ENCODE peak calls at places on chromosome 12, in nine cellular contexts. One of them, this sample, is unnamed.

GRCh38 chr12:131873293-131873692 is 21.1 kb upstream of the ULK1 start:
- DNase-seq in aorta: no peak
- DNase-seq in T-helper 2 cell treated with Interferon-gamma antibody and Interleukin-4, amounts not matched to agents 5 μg/mL and 100 μg/mL, for 36 hours: no peak
- DNase-seq in colonic mucosa: no peak
- DNase-seq in Peyer's patch: no peak
- DNase-seq in nucleus accumbens: no peak
- DNase-seq in fibroblast of the conjunctiva: no peak
- DNase-seq in stimulated activated CD4-positive, alpha-beta T cell treated with anti-CD3 and anti-CD28 coated beads, TNF-alpha, amount 100 ng/mL, for 48 hours: no peak
- DNase-seq in NCI-H510A: no peak
- DNase-seq in this sample: no peak

GRCh38 chr12:1630081-1630826 is 1.2 kb downstream of the WNT5B start:
- DNase-seq in aorta: peak; percentile 75
- DNase-seq in T-helper 2 cell treated with Interferon-gamma antibody and Interleukin-4, amounts not matched to agents 5 μg/mL and 100 μg/mL, for 36 hours: no peak
- DNase-seq in colonic mucosa: peak; percentile 57
- DNase-seq in Peyer's patch: peak; percentile 61
- DNase-seq in nucleus accumbens: peak; percentile 51
- DNase-seq in fibroblast of the conjunctiva: no peak
- DNase-seq in stimulated activated CD4-positive, alpha-beta T cell treated with anti-CD3 and anti-CD28 coated beads, TNF-alpha, amount 100 ng/mL, for 48 hours: no peak
- DNase-seq in NCI-H510A: peak; percentile 42
- DNase-seq in this sample: no peak

GRCh38 chr12:26848156-26848825 is 15.3 kb upstream of the ITPR2 start:
- DNase-seq in aorta: no peak
- DNase-seq in T-helper 2 cell treated with Interferon-gamma antibody and Interleukin-4, amounts not matched to agents 5 μg/mL and 100 μg/mL, for 36 hours: no peak
- DNase-seq in colonic mucosa: no peak
- DNase-seq in Peyer's patch: no peak
- DNase-seq in nucleus accumbens: no peak
- DNase-seq in fibroblast of the conjunctiva: no peak
- DNase-seq in stimulated activated CD4-positive, alpha-beta T cell treated with anti-CD3 and anti-CD28 coated beads, TNF-alpha, amount 100 ng/mL, for 48 hours: no peak
- DNase-seq in NCI-H510A: no peak
- DNase-seq in this sample: no peak

GRCh38 chr12:4771172-4771959 is 51.2 kb downstream of the GALNT8 start:
- DNase-seq in aorta: no peak
- DNase-seq in T-helper 2 cell treated with Interferon-gamma antibody and Interleukin-4, amounts not matched to agents 5 μg/mL and 100 μg/mL, for 36 hours: no peak
- DNase-seq in colonic mucosa: no peak
- DNase-seq in Peyer's patch: no peak
- DNase-seq in nucleus accumbens: no peak
- DNase-seq in fibroblast of the conjunctiva: no peak
- DNase-seq in stimulated activated CD4-positive, alpha-beta T cell treated with anti-CD3 and anti-CD28 coated beads, TNF-alpha, amount 100 ng/mL, for 48 hours: no peak
- DNase-seq in NCI-H510A: no peak
- DNase-seq in this sample: no peak

GRCh38 chr12:60231976-60232907 is 636.4 kb downstream of the SLC16A7 start:
- DNase-seq in aorta: no peak
- DNase-seq in T-helper 2 cell treated with Interferon-gamma antibody and Interleukin-4, amounts not matched to agents 5 μg/mL and 100 μg/mL, for 36 hours: no peak
- DNase-seq in colonic mucosa: no peak
- DNase-seq in Peyer's patch: no peak
- DNase-seq in nucleus accumbens: no peak
- DNase-seq in fibroblast of the conjunctiva: no peak
- DNase-seq in stimulated activated CD4-positive, alpha-beta T cell treated with anti-CD3 and anti-CD28 coated beads, TNF-alpha, amount 100 ng/mL, for 48 hours: no peak
- DNase-seq in NCI-H510A: no peak
- DNase-seq in this sample: no peak

GRCh38 chr12:102406033-102406584 is 74.3 kb downstream of the IGF1 start:
- DNase-seq in aorta: peak; percentile 62
- DNase-seq in T-helper 2 cell treated with Interferon-gamma antibody and Interleukin-4, amounts not matched to agents 5 μg/mL and 100 μg/mL, for 36 hours: no peak
- DNase-seq in colonic mucosa: peak; percentile 28
- DNase-seq in Peyer's patch: peak; percentile 47
- DNase-seq in nucleus accumbens: peak; percentile 49
- DNase-seq in fibroblast of the conjunctiva: no peak
- DNase-seq in stimulated activated CD4-positive, alpha-beta T cell treated with anti-CD3 and anti-CD28 coated beads, TNF-alpha, amount 100 ng/mL, for 48 hours: no peak
- DNase-seq in NCI-H510A: peak; percentile 90
- DNase-seq in this sample: peak; percentile 40

GRCh38 chr12:91818236-91819131 is 327.2 kb downstream of the BTG1 start:
- DNase-seq in aorta: no peak
- DNase-seq in T-helper 2 cell treated with Interferon-gamma antibody and Interleukin-4, amounts not matched to agents 5 μg/mL and 100 μg/mL, for 36 hours: no peak
- DNase-seq in colonic mucosa: no peak
- DNase-seq in Peyer's patch: no peak
- DNase-seq in nucleus accumbens: no peak
- DNase-seq in fibroblast of the conjunctiva: no peak
- DNase-seq in stimulated activated CD4-positive, alpha-beta T cell treated with anti-CD3 and anti-CD28 coated beads, TNF-alpha, amount 100 ng/mL, for 48 hours: no peak
- DNase-seq in NCI-H510A: no peak
- DNase-seq in this sample: no peak

GRCh38 chr12:10638728-10639127 is 25.3 kb upstream of the MAGOHB start:
- DNase-seq in aorta: no peak
- DNase-seq in T-helper 2 cell treated with Interferon-gamma antibody and Interleukin-4, amounts not matched to agents 5 μg/mL and 100 μg/mL, for 36 hours: no peak
- DNase-seq in colonic mucosa: peak; percentile 47
- DNase-seq in Peyer's patch: peak; percentile 50
- DNase-seq in nucleus accumbens: no peak
- DNase-seq in fibroblast of the conjunctiva: no peak
- DNase-seq in stimulated activated CD4-positive, alpha-beta T cell treated with anti-CD3 and anti-CD28 coated beads, TNF-alpha, amount 100 ng/mL, for 48 hours: no peak
- DNase-seq in NCI-H510A: no peak
- DNase-seq in this sample: no peak

GRCh38 chr12:89355243-89356068 is 3.2 kb upstream of the DUSP6 start:
- DNase-seq in aorta: no peak
- DNase-seq in T-helper 2 cell treated with Interferon-gamma antibody and Interleukin-4, amounts not matched to agents 5 μg/mL and 100 μg/mL, for 36 hours: no peak
- DNase-seq in colonic mucosa: no peak
- DNase-seq in Peyer's patch: no peak
- DNase-seq in nucleus accumbens: no peak
- DNase-seq in fibroblast of the conjunctiva: no peak
- DNase-seq in stimulated activated CD4-positive, alpha-beta T cell treated with anti-CD3 and anti-CD28 coated beads, TNF-alpha, amount 100 ng/mL, for 48 hours: no peak
- DNase-seq in NCI-H510A: no peak
- DNase-seq in this sample: no peak

GRCh38 chr12:105946541-105946940 is 192.2 kb downstream of the NUAK1 start:
- DNase-seq in aorta: peak; percentile 63
- DNase-seq in T-helper 2 cell treated with Interferon-gamma antibody and Interleukin-4, amounts not matched to agents 5 μg/mL and 100 μg/mL, for 36 hours: no peak
- DNase-seq in colonic mucosa: no peak
- DNase-seq in Peyer's patch: no peak
- DNase-seq in nucleus accumbens: no peak
- DNase-seq in fibroblast of the conjunctiva: no peak
- DNase-seq in stimulated activated CD4-positive, alpha-beta T cell treated with anti-CD3 and anti-CD28 coated beads, TNF-alpha, amount 100 ng/mL, for 48 hours: no peak
- DNase-seq in NCI-H510A: no peak
- DNase-seq in this sample: no peak

GRCh38 chr12:50081096-50081808 is 3.9 kb upstream of the SMARCD1 start:
- DNase-seq in aorta: peak; percentile 46
- DNase-seq in T-helper 2 cell treated with Interferon-gamma antibody and Interleukin-4, amounts not matched to agents 5 μg/mL and 100 μg/mL, for 36 hours: no peak
- DNase-seq in colonic mucosa: no peak
- DNase-seq in Peyer's patch: no peak
- DNase-seq in nucleus accumbens: no peak
- DNase-seq in fibroblast of the conjunctiva: no peak
- DNase-seq in stimulated activated CD4-positive, alpha-beta T cell treated with anti-CD3 and anti-CD28 coated beads, TNF-alpha, amount 100 ng/mL, for 48 hours: no peak
- DNase-seq in NCI-H510A: no peak
- DNase-seq in this sample: no peak